ENCODE peak calls at places on chromosomes 6 and 20, in six cellular contexts. L, S, G, Y, Q and A are unnamed samples.

GRCh38 chr6:28657756-28658465 is 132.2 kb downstream of the GPX5 start:
- DNase-seq in L (peak; percentile 2), S (peak; percentile 58), G (no peak), Y (no peak), Q (peak; percentile 78), A (no peak)

GRCh38 chr6:1422290-1422689 is 32.9 kb downstream of the FOXF2 start:
- DNase-seq in L (no peak), S (no peak), G (no peak), Y (no peak), Q (peak; percentile 24), A (no peak)

GRCh38 chr6:104603108-104603745 is 256.5 kb downstream of the HACE1 start:
- DNase-seq in L (no peak), S (no peak), G (no peak), Y (no peak), Q (no peak), A (no peak)

GRCh38 chr6:130632897-130633296 is 194.3 kb upstream of the SMLR1 start:
- DNase-seq in L (no peak), S (no peak), G (no peak), Y (no peak), Q (no peak), A (no peak)

GRCh38 chr6:30722280-30723112 is 2.3 kb downstream of the TUBB start:
- DNase-seq in L (peak; percentile 83), S (peak; percentile 73), G (no peak), Y (peak; percentile 92), Q (peak; percentile 79), A (no peak)

GRCh38 chr6:129936329-129937165 is 75.4 kb upstream of the TMEM244 start:
- DNase-seq in L (peak; percentile 65), S (peak; percentile 68), G (peak; percentile 25), Y (no peak), Q (peak; percentile 78), A (no peak)

GRCh38 chr6:9025796-9026195 is 590.5 kb upstream of the SLC35B3 start:
- DNase-seq in L (no peak), S (no peak), G (no peak), Y (no peak), Q (peak; percentile 8), A (no peak)

GRCh38 chr20:36825374-36826104 is 50.4 kb upstream of the TLDC2 start:
- DNase-seq in L (no peak), S (no peak), G (no peak), Y (no peak), Q (no peak), A (no peak)

GRCh38 chr20:8532169-8532568 is 400.1 kb downstream of the PLCB1 start:
- DNase-seq in L (no peak), S (no peak), G (no peak), Y (no peak), Q (no peak), A (no peak)

GRCh38 chr6:37495199-37495913 is 4.3 kb downstream of the CCDC167 start:
- DNase-seq in L (no peak), S (no peak), G (no peak), Y (no peak), Q (no peak), A (no peak)

GRCh38 chr20:4817230-4817671 is 95.5 kb downstream of the PRND start:
- DNase-seq in L (no peak), S (peak; percentile 81), G (no peak), Y (no peak), Q (peak; percentile 59), A (no peak)

GRCh38 chr6:8175046-8175777 is 72.9 kb upstream of the EEF1E1 start:
- DNase-seq in L (no peak), S (no peak), G (no peak), Y (no peak), Q (no peak), A (peak; percentile 20)

GRCh38 chr6:149031545-149032317 is 284.9 kb downstream of the UST start:
- DNase-seq in L (no peak), S (peak; percentile 91), G (no peak), Y (peak; percentile 61), Q (peak; percentile 88), A (no peak)

GRCh38 chr6:42099340-42100028 is 42.9 kb downstream of the C6orf132 start:
- DNase-seq in L (peak; percentile 93), S (no peak), G (no peak), Y (peak; percentile 71), Q (peak; percentile 88), A (peak; percentile 70)

GRCh38 chr6:144797881-144798589 is 512.9 kb downstream of the UTRN start:
- DNase-seq in L (no peak), S (peak; percentile 44), G (peak; percentile 66), Y (no peak), Q (peak; percentile 72), A (peak; percentile 14)

GRCh38 chr6:100381111-100381510 is 83.6 kb downstream of the SIM1 start:
- DNase-seq in L (no peak), S (no peak), G (no peak), Y (no peak), Q (peak; percentile 16), A (no peak)

GRCh38 chr6:11806561-11807317 is 28.1 kb upstream of the ADTRP start:
- DNase-seq in L (no peak), S (no peak), G (no peak), Y (no peak), Q (no peak), A (peak; percentile 31)

GRCh38 chr6:11810039-11810541 is 31.5 kb upstream of the ADTRP start:
- DNase-seq in L (peak; percentile 95), S (peak; percentile 90), G (no peak), Y (no peak), Q (peak; percentile 89), A (peak; percentile 63)

GRCh38 chr6:11810854-11811643 is 32.4 kb upstream of the ADTRP start:
- DNase-seq in L (no peak), S (no peak), G (no peak), Y (no peak), Q (peak; percentile 81), A (no peak)

GRCh38 chr6:11805259-11806053 is 26.9 kb upstream of the ADTRP start:
- DNase-seq in L (peak; percentile 83), S (no peak), G (no peak), Y (no peak), Q (no peak), A (no peak)

DNA sequence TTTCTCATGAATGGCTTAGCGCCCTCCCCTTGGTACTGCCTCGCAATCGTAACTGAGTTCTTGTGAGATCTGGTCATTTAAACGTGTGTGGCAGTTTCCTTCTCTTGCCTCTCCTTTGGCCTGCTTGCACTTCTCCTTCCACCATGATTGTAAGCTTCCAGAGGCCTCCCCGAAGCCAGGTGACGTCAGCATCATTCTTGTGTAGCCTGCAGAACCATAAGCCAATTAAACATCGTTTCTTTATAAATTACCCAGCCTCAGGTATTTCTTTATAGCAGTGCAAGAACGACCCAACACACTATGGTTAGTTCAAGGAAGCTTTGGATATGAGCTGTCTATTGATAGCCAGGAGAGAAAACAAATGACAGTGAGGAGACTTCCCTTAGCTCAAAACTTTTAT is 29.5 kb upstream of the ADTRP start:
- DNase-seq in L (no peak), S (no peak), G (no peak), Y (no peak), Q (no peak), A (no peak)
- H3K27ac ChIP-seq in L (no peak overlapping the region), S (no peak overlapping the region), G (no peak overlapping the region), Y (no peak overlapping the region), Q (no peak overlapping the region), A (no peak overlapping the region)

GRCh38 chr6:11526156-11526505 is 11.4 kb upstream of the TMEM170B start:
- DNase-seq in L (no peak), S (no peak), G (no peak), Y (no peak), Q (no peak), A (no peak)

GRCh38 chr6:11525468-11526155 is 11.9 kb upstream of the TMEM170B start:
- DNase-seq in L (peak; percentile 25), S (no peak), G (no peak), Y (no peak), Q (peak; percentile 87), A (no peak)

GRCh38 chr6:11527274-11527870 is 10.2 kb upstream of the TMEM170B start:
- DNase-seq in L (no peak), S (no peak), G (no peak), Y (no peak), Q (peak; percentile 41), A (no peak)

DNA sequence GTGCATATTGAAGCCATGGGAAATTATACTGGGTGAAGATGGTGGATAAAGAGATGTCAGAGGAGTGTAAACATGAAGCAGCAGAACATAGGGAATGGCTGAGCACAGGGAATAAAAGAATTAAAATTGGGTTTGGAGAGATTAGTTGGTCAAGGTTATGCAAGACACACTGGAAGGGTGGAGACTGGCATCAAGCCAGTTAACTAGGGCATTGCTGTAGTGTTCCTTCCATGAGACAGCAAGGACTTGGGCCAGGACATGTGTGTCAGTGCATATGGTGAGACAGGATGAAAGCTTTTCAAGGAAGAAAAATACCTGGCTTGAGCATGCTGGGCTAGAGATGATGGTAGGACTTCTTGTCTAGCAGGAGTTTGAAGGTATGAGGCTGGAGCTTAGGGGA is 14.7 kb upstream of the TMEM170B start:
- DNase-seq in L (peak; percentile 40), S (no peak), G (no peak), Y (no peak), Q (peak; percentile 30), A (no peak)
- H3K27ac ChIP-seq in L (no peak overlapping the region), S (no peak overlapping the region), G (no peak overlapping the region), Y (no peak overlapping the region), Q (no peak overlapping the region), A (no peak overlapping the region)

GRCh38 chr6:32240686-32241085 is 16.8 kb upstream of the NOTCH4 start:
- DNase-seq in L (no peak), S (no peak), G (no peak), Y (no peak), Q (no peak), A (no peak)

GRCh38 chr6:32239462-32239861 is 15.6 kb upstream of the NOTCH4 start:
- DNase-seq in L (no peak), S (no peak), G (no peak), Y (no peak), Q (no peak), A (no peak)

GRCh38 chr6:32249262-32249661 is 25.4 kb upstream of the NOTCH4 start:
- DNase-seq in L (no peak), S (no peak), G (no peak), Y (no peak), Q (no peak), A (no peak)

GRCh38 chr6:32244946-32245398 is 21.1 kb upstream of the NOTCH4 start:
- DNase-seq in L (peak; percentile 61), S (peak; percentile 44), G (no peak), Y (peak; percentile 70), Q (peak; percentile 82), A (no peak)

DNA sequence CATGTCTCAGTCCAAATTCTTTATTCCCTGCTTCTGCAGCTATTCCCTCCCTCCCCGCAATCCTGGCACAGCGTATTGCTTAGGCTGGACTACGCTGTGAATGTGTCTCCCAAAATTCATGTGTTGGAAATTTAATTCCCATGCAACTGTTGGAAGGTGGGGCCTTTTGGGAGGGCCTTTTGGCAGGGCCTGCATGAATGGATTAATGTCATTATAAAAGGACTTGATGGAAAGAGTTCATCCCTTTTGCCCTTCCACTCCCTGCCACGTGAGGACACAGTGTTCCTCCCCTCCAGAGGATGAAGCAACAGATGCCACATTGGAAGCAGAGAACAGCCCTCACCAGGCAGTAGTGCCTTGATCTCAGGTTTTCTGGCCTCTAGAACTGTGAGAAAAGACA is 20.4 kb upstream of the NOTCH4 start:
- DNase-seq in L (peak; percentile 15), S (no peak), G (no peak), Y (no peak), Q (peak; percentile 60), A (no peak)
- H3K27ac ChIP-seq in L (peak overlapping the region; percentile 47), S (no peak overlapping the region), G (no peak overlapping the region), Y (peak overlapping the region; percentile 5), Q (no peak overlapping the region), A (no peak overlapping the region)

GRCh38 chr6:35341557-35341956 is 801 bp upstream of the PPARD start:
- DNase-seq in L (no peak), S (no peak), G (no peak), Y (no peak), Q (no peak), A (no peak)
- H3K27ac ChIP-seq in L (no peak overlapping the region), S (no peak overlapping the region), G (no peak overlapping the region), Y (no peak overlapping the region), Q (no peak overlapping the region), A (peak overlapping the region; percentile 57)